ENCODE peak calls at places on chromosomes 13 and 19, in seven cellular contexts. R, W, D, Y, L, F and U are unnamed samples.

GRCh38 chr13:60143775-60144174 is 20.0 kb downstream of the DIAPH3 start:
- DNase-seq in R (no peak), W (no peak), D (no peak), Y (no peak), L (peak; percentile 9), F (no peak), U (peak; percentile 21)

GRCh38 chr19:11279505-11280236 is 16.3 kb upstream of the TSPAN16 start:
- DNase-seq in R (no peak), W (no peak), D (no peak), Y (no peak), L (peak; percentile 36), F (no peak), U (no peak)

GRCh38 chr13:27952931-27953670 is 16.0 kb downstream of the CDX2 start:
- DNase-seq in R (peak; percentile 81), W (no peak), D (no peak), Y (no peak), L (no peak), F (no peak), U (no peak)

GRCh38 chr19:41367848-41368301 is 3.9 kb upstream of the B9D2 start:
- DNase-seq in R (peak; percentile 31), W (peak; percentile 35), D (no peak), Y (peak; percentile 88), L (peak; percentile 98), F (no peak), U (peak; percentile 97)

GRCh38 chr19:751501-752341 is 809 bp downstream of the MISP start:
- DNase-seq in R (peak; percentile 32), W (peak; percentile 77), D (no peak), Y (peak; percentile 14), L (peak; percentile 82), F (no peak), U (peak; percentile 85)

GRCh38 chr13:36163809-36164308 is 32.7 kb upstream of the DCLK1 start:
- DNase-seq in R (peak; percentile 83), W (peak; percentile 76), D (peak; percentile 76), Y (peak; percentile 95), L (peak; percentile 96), F (peak; percentile 53), U (peak; percentile 55)

GRCh38 chr19:3683405-3683865 is 16.8 kb downstream of the PIP5K1C start:
- DNase-seq in R (no peak), W (no peak), D (no peak), Y (no peak), L (peak; percentile 84), F (peak; percentile 56), U (peak; percentile 85)

GRCh38 chr13:52455677-52456041 is 381 bp downstream of the CKAP2 start:
- DNase-seq in R (peak; percentile 69), W (peak; percentile 76), D (peak; percentile 87), Y (no peak), L (peak; percentile 52), F (peak; percentile 77), U (peak; percentile 76)

GRCh38 chr13:59659981-59660380 is 503.7 kb downstream of the DIAPH3 start:
- DNase-seq in R (no peak), W (no peak), D (no peak), Y (no peak), L (no peak), F (no peak), U (no peak)

GRCh38 chr19:14342809-14343208 is 38.4 kb upstream of the ADGRE5 start:
- DNase-seq in R (no peak), W (no peak), D (no peak), Y (no peak), L (no peak), F (no peak), U (no peak)

GRCh38 chr13:44833626-44834025 is 155.6 kb downstream of the NUFIP1 start:
- DNase-seq in R (no peak), W (no peak), D (no peak), Y (no peak), L (no peak), F (no peak), U (no peak)

GRCh38 chr19:2887391-2887914 is 13.3 kb upstream of the ZNF57 start:
- DNase-seq in R (peak; percentile 30), W (no peak), D (no peak), Y (no peak), L (peak; percentile 47), F (no peak), U (peak; percentile 78)

GRCh38 chr19:29687244-29687896 is 22.1 kb downstream of the PLEKHF1 start:
- DNase-seq in R (no peak), W (peak; percentile 27), D (no peak), Y (peak; percentile 75), L (peak; percentile 99), F (no peak), U (peak; percentile 95)

GRCh38 chr13:23159587-23160240 is 21.1 kb upstream of the SGCG start:
- DNase-seq in R (no peak), W (no peak), D (no peak), Y (no peak), L (no peak), F (no peak), U (no peak)

GRCh38 chr19:18500376-18500775 is 21.5 kb downstream of the ELL start:
- DNase-seq in R (no peak), W (no peak), D (no peak), Y (no peak), L (no peak), F (peak; percentile 48), U (no peak)

GRCh38 chr19:29662604-29663404 is 2.5 kb upstream of the PLEKHF1 start:
- DNase-seq in R (peak; percentile 86), W (peak; percentile 61), D (peak; percentile 78), Y (peak; percentile 63), L (peak; percentile 96), F (peak; percentile 65), U (peak; percentile 93)

GRCh38 chr13:23610966-23611486 is 40.8 kb downstream of the TNFRSF19 start:
- DNase-seq in R (no peak), W (no peak), D (no peak), Y (no peak), L (peak; percentile 69), F (no peak), U (peak; percentile 35)

GRCh38 chr13:49495783-49496762 is at the start of gene PHF11:
- DNase-seq in R (peak; percentile 90), W (peak; percentile 68), D (peak; percentile 91), Y (no peak), L (peak; percentile 76), F (peak; percentile 79), U (peak; percentile 83)

GRCh38 chr13:49497272-49497671 is 1.5 kb downstream of the PHF11 start:
- DNase-seq in R (no peak), W (no peak), D (no peak), Y (no peak), L (no peak), F (no peak), U (no peak)

GRCh38 chr13:49499889-49500660 is 4.3 kb downstream of the PHF11 start:
- DNase-seq in R (no peak), W (no peak), D (no peak), Y (peak; percentile 45), L (peak; percentile 84), F (no peak), U (peak; percentile 91)

GRCh38 chr13:49498211-49498610 is 2.5 kb downstream of the PHF11 start:
- DNase-seq in R (no peak), W (no peak), D (no peak), Y (no peak), L (no peak), F (no peak), U (no peak)

GRCh38 chr13:49494645-49495044 is 1.1 kb upstream of the PHF11 start:
- DNase-seq in R (no peak), W (no peak), D (no peak), Y (no peak), L (no peak), F (no peak), U (no peak)
- H3K4me3 ChIP-seq in R (peak overlapping the region; percentile 64), W (peak overlapping the region; percentile 64), D (peak overlapping the region; percentile 67), Y (peak overlapping the region; percentile 62), L (peak overlapping the region; percentile 30), F (peak overlapping the region; percentile 46), U (peak overlapping the region; percentile 68)

DNA sequence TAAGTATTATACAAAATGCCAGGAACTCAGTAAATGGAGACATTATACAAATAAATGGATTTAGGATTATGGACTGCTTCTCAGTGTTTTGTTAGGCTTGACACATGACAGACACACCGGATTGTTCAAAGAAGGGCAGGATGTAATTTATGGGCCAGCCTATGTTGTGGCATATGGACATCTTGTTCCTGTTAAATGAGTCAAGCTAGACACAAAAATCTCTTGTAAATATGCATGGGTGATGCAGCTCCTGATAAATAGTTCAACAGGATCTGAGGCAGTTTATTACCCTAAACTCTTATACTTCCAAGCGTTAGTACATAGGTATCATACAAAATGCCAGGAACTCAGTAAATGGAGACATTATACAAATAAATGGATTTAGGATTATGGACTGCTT is 502.3 kb downstream of the TBC1D4 start:
- DNase-seq in R (no peak), W (no peak), D (no peak), Y (no peak), L (no peak), F (no peak), U (peak; percentile 2)
- TF ChIP-seq CTCF in R (no peak), W (no peak), D (no peak), Y (no peak), L (no peak), F (no peak), U (no peak)

DNA sequence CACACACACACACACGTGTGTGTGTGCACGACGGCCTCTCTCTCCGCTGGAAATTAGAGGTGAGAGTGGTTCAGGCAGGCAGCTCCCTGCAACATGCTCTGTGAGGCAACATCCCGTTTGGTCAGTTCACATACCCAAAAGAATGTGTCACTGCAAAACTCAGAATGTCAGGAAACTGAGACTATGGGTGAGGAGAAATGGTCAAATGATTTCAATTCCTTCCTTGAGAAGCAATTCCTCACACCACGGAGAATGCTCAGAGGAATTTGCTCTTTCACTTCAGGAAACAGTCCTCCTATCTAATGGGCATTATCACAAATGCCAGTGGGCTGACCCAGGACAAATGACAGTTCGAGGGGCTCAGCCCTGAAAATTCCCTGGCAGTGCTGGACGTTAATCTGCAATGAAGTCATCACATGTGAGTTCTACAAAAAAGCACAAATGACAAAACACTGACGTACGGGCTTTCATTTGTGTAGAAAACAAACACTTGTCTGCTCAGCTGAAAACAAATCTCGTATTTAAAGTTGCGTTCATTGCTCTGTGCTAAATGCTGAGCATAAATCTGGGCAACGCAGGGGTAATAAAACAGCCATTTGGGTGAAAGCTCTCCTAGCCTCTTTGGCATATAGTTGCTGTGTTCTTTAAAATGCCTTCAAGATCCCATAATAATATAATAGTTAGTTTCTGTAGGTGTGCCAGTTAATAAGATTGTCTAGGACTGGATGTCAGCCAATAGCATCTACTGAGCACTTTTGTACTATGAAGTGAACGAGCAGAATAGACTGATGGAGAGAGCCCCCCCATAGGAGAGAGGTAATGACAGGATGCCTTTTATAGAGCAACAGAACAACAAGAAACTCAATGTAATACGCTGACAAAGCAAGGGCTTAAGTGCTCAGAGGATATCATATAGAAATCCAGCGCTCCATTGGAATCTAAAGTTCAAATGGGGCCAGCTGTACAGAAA is 18.7 kb upstream of the LATS2 start:
- DNase-seq in R (peak; percentile 41), W (peak; percentile 42), D (no peak), Y (peak; percentile 95), L (peak; percentile 96), F (no peak), U (peak; percentile 87)
- H3K4me3 ChIP-seq in R (no peak overlapping the region), W (peak overlapping the region; percentile 42), D (no peak overlapping the region), Y (peak overlapping the region; percentile 39), L (peak overlapping the region; percentile 29), F (no peak overlapping the region), U (peak overlapping the region; percentile 7)

GRCh38 chr13:86729206-86729605 is 930.0 kb upstream of the SLITRK6 start:
- DNase-seq in R (no peak), W (no peak), D (no peak), Y (no peak), L (no peak), F (no peak), U (no peak)

DNA sequence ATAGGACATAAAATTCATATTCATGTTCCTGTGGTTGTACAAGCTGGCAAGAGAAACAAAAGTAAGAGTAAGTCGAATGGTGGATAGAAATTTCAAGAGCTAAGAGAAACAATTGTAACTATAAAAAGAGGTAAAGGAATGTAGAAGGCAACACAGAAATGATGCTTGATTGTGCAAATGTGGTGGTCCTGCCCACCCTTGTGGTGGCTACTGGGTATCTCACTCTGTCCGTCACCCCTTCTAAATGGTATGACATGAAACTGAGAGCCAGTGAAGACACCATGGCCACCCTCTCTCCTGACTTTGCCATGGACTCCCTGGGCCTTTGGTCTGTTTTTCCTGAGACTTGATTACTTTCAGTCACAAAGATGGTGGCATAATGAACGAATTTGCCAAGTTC is 925.9 kb upstream of the SLITRK6 start:
- DNase-seq in R (no peak), W (no peak), D (no peak), Y (no peak), L (no peak), F (no peak), U (no peak)
- TF ChIP-seq CTCF in R (no peak), W (no peak), D (no peak), Y (no peak), L (no peak), F (no peak), U (no peak)